ENCODE peak calls at places on chromosomes 2 and 18, in four cellular contexts. L, N, Q and I are unnamed samples.

GRCh38 chr2:96321230-96322103 is 3.6 kb upstream of the ITPRIPL1 start:
- DNase-seq in Q (peak; percentile 14), N (no peak), L (peak; percentile 82), I (peak; percentile 88)

GRCh38 chr2:127053731-127054603 is 53.0 kb downstream of the BIN1 start:
- DNase-seq in Q (no peak), N (no peak), L (no peak), I (peak; percentile 52)

GRCh38 chr2:7363906-7364305 is 446.7 kb downstream of the RNF144A start:
- DNase-seq in N (no peak), Q (no peak), L (no peak), I (no peak)

GRCh38 chr18:63476666-63477065 is at the start of gene SERPINB5:
- DNase-seq in N (no peak), Q (no peak), L (no peak), I (no peak)

GRCh38 chr2:188050716-188051115 is 241.0 kb upstream of the GULP1 start:
- DNase-seq in Q (no peak), N (no peak), L (no peak), I (no peak)

GRCh38 chr2:239830718-239831271 is 194.3 kb downstream of the NDUFA10 start:
- DNase-seq in L (no peak), N (no peak), Q (no peak), I (peak; percentile 15)

GRCh38 chr2:126315840-126316239 is 340.1 kb upstream of the GYPC start:
- DNase-seq in L (no peak), N (no peak), Q (no peak), I (no peak)

GRCh38 chr2:86468162-86469033 is 27.2 kb downstream of the KDM3A start:
- DNase-seq in N (no peak), L (no peak), Q (no peak), I (no peak)

GRCh38 chr18:7146067-7146466 is 28.5 kb upstream of the LAMA1 start:
- DNase-seq in N (no peak), L (no peak), Q (no peak), I (no peak)

GRCh38 chr2:180679693-180680092 is 300.7 kb upstream of the UBE2E3 start:
- DNase-seq in N (no peak), L (no peak), Q (no peak), I (no peak)

GRCh38 chr2:20093263-20094141 is 42.1 kb upstream of the LAPTM4A start:
- DNase-seq in N (peak; percentile 34), L (no peak), Q (peak; percentile 95), I (peak; percentile 88)

GRCh38 chr2:67891642-67892041 is 171.2 kb downstream of the C1D start:
- DNase-seq in L (no peak), N (no peak), Q (peak; percentile 20), I (no peak)

GRCh38 chr2:216601632-216602409 is 31.4 kb upstream of the IGFBP2 start:
- DNase-seq in Q (no peak), N (no peak), L (no peak), I (no peak)

GRCh38 chr2:1553671-1554295 is 140.5 kb downstream of the TPO start:
- DNase-seq in N (no peak), Q (no peak), L (no peak), I (no peak)

GRCh38 chr2:72695676-72696075 is 130.2 kb downstream of the EXOC6B start:
- DNase-seq in Q (no peak), N (no peak), L (no peak), I (no peak)

GRCh38 chr2:240109386-240109785 is 26.7 kb downstream of the COPS9 start:
- DNase-seq in N (no peak), L (no peak), Q (no peak), I (no peak)

GRCh38 chr18:8705941-8706544 is 687 bp downstream of the MTCL1 start:
- DNase-seq in L (no peak), Q (no peak), N (no peak), I (peak; percentile 72)

GRCh38 chr18:79496978-79497637 is 101.4 kb downstream of the NFATC1 start:
- DNase-seq in Q (no peak), L (no peak), N (no peak), I (no peak)

GRCh38 chr2:227717687-227718567 is at the start of gene SLC19A3:
- DNase-seq in N (peak; percentile 49), L (no peak), Q (peak; percentile 69), I (peak; percentile 86)

GRCh38 chr2:128269358-128270305 is 49.0 kb downstream of the HS6ST1 start:
- DNase-seq in N (no peak), L (no peak), Q (no peak), I (peak; percentile 34)

DNA sequence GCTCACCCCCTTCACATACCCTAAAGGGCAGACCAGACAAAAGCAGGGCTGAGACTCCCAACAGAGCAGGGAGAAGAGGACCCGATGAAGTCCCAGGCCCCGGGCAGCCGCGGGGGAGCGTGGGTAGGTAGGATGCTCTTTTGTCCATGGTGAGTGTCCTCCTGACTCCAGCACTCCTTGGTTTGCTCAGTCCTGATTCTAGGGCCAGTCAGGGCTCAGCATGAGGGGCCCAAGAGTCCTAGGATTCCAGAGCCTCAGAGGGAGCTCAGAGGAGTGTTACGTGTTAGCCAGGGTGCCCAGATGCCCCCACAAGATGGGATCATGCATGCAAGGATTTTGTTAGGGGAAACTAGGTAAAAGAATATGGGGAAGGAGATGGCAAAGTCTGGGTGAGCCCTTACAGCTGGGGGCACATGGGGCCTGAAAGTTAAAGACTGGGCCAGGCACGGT is 64.8 kb downstream of the SMAD7 start:
- DNase-seq in Q (no peak), L (no peak), N (no peak), I (no peak)
- TF ChIP-seq TCF12 in Q (no peak), L (no peak), N (no peak), I (no peak)

GRCh38 chr2:31420936-31421335 is 6.4 kb upstream of the XDH start:
- DNase-seq in N (no peak), Q (no peak), L (no peak), I (no peak)
- TF ChIP-seq USF2 in N (no peak), Q (no peak), L (no peak), I (no peak)

GRCh38 chr2:134138115-134138514 is 115.8 kb upstream of the MGAT5 start:
- DNase-seq in Q (no peak), L (no peak), N (no peak), I (no peak)

GRCh38 chr2:134136702-134137101 is 117.2 kb upstream of the MGAT5 start:
- DNase-seq in N (no peak), Q (no peak), L (no peak), I (no peak)

GRCh38 chr2:134135793-134136192 is 118.1 kb upstream of the MGAT5 start:
- DNase-seq in N (no peak), Q (no peak), L (no peak), I (no peak)

GRCh38 chr2:134134827-134135226 is 119.0 kb upstream of the MGAT5 start:
- DNase-seq in N (no peak), L (no peak), Q (no peak), I (no peak)

DNA sequence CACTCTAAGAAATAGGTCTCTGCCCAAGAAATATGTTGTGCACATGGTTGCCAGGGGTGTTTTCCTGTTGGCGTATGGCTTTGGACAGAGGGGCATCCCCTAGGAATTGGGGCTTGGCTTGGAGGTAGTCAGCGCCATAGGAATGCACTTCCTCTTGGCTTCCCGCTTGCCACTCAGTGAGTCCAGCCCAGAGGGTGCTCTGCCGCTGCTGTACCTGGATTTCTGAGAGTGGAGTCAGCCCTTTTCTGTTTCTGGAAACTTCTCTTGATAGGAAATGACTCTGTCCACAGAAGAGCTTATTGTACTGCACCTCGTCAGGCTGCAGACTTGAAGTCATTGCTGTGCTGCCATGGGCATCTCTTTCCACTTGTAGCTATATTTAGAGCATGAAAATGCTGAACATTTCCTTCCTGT is 116.7 kb upstream of the MGAT5 start:
- DNase-seq in Q (no peak), L (no peak), N (no peak), I (no peak)
- TF ChIP-seq TCF12 in Q (no peak), L (no peak), N (no peak), I (peak; percentile 84)

GRCh38 chr2:120066708-120067547 is 54.1 kb downstream of the EPB41L5 start:
- DNase-seq in Q (peak; percentile 98), N (no peak), L (no peak), I (peak; percentile 43)
- TF ChIP-seq USF2 in Q (no peak), N (no peak), L (no peak), I (no peak)

DNA sequence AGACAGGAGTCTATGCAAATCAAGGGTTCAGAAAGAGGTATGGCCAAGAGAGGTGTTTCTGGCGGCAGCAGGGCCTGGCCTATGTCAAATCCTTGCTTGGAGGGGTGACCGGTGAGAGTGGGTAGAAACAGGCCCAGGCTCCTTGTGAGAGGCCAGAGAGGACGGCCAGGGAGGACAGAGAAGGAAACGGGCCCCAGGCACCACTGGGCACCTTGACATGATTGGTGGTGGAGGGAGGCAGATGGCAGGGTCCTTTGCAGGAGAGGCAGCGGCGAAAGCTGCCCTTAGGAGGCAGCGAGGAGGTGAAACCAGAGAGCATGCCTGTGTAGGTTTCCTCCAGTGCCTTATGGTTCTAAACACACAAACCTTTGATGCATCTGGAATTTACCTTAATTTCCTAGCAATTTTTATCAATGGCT is 6.2 kb downstream of the RAMP1 start:
- DNase-seq in N (no peak), Q (no peak), L (no peak), I (peak; percentile 79)
- TF ChIP-seq TCF12 in N (no peak), Q (no peak), L (no peak), I (no peak)

GRCh38 chr18:73254564-73254963 is 386.8 kb upstream of the NETO1 start:
- DNase-seq in L (no peak), N (no peak), Q (no peak), I (no peak)
- TF ChIP-seq USF2 in L (no peak), N (no peak), Q (no peak), I (no peak)